ENCODE peak calls at places on chromosome 20, in six cellular contexts. L, R, K, N, H and P are unnamed samples.

GRCh38 chr20:44696315-44696714 is 18.9 kb upstream of the CCN5 start:
- DNase-seq in L (no peak), R (no peak), K (no peak), N (no peak), H (no peak), P (no peak)

GRCh38 chr20:57688864-57689263 is 21.0 kb downstream of the PMEPA1 start:
- DNase-seq in L (no peak), R (no peak), K (no peak), N (no peak), H (no peak), P (peak; percentile 58)

GRCh38 chr20:9145142-9145541 is 76.3 kb downstream of the PLCB4 start:
- DNase-seq in L (no peak), R (no peak), K (no peak), N (no peak), H (no peak), P (no peak)

GRCh38 chr20:36827541-36828279 is 48.2 kb upstream of the TLDC2 start:
- DNase-seq in L (no peak), R (no peak), K (peak; percentile 74), N (no peak), H (no peak), P (no peak)

GRCh38 chr20:10823585-10823984 is 149.8 kb upstream of the JAG1 start:
- DNase-seq in L (no peak), R (no peak), K (no peak), N (no peak), H (no peak), P (no peak)

GRCh38 chr20:41476013-41476441 is 109.4 kb upstream of the EMILIN3 start:
- DNase-seq in L (no peak), R (peak; percentile 16), K (no peak), N (no peak), H (peak; percentile 25), P (no peak)

GRCh38 chr20:50931306-50932015 is at the start of gene ADNP:
- DNase-seq in L (peak; percentile 91), R (peak; percentile 92), K (peak; percentile 66), N (peak; percentile 83), H (peak; percentile 90), P (peak; percentile 96)

GRCh38 chr20:48406462-48407235 is 421.1 kb downstream of the PREX1 start:
- DNase-seq in L (no peak), R (no peak), K (no peak), N (no peak), H (no peak), P (no peak)

DNA sequence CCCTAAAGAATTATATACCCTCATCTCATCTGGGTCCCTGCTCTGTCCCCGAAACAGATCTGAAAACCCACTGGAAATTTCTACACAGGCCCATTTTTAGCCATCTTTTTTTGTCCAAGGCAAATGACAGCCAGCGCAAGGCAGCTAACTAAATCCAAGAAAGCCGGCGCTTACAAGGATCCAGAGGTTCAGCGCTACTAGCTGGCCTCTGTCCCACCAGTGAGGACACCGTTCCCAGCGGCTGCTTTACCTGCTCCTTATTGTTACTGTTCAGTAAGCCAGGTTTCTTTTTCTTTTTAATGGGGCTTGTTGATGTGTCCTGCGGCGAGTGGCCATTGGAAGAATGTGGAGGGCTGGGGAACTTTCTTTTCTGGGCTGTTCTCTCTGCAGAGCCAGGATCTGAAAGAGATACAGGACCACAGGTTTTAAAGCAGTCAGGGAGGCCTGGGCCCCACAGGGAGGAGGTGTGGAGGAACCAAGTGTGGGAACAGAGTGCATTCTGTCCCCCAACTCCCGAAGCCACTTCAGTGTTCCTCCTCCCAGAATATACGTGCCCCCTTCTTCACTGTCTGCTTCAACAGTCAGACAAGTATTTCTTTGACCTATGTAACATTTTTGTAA is 46.6 kb downstream of the ZMYND8 start:
- DNase-seq in L (no peak), R (no peak), K (no peak), N (no peak), H (peak; percentile 74), P (no peak)
- TF ChIP-seq POLR2AphosphoS5 in L (no peak), R (no peak), K (no peak), N (no peak), H (no peak), P (no peak)

DNA sequence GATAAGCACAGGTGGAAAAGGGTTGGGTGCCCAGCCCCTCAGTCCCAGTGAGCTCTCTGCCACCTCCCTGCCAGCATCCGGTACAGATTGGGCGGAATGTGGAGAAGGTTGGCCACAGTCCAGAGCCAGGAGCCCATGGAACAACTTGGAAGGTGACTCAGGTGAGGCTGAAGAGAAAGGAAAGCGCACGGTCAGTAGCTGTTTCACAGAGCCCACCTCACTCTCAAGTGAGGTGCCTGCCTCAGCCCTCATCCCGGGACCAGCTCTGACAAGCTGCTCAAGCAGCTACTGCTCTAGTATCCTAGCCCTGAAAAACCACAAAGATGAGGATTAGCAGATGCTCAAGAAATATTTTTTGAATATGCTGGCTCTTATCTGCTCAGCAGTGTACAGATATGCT is 1.1 kb upstream of the MMP24OS start:
- DNase-seq in L (no peak), R (no peak), K (no peak), N (no peak), H (no peak), P (no peak)
- H3K27ac ChIP-seq in L (no peak overlapping the region), R (peak overlapping the region; percentile 97), K (no peak overlapping the region), N (no peak overlapping the region), H (peak overlapping the region; percentile 98), P (peak overlapping the region; percentile 99)

GRCh38 chr20:35617397-35618031 is 1.9 kb downstream of the SPAG4 start:
- DNase-seq in L (peak; percentile 54), R (peak; percentile 65), K (peak; percentile 37), N (no peak), H (peak; percentile 39), P (peak; percentile 56)
- TF ChIP-seq CTCF in L (no peak), R (peak; percentile 49), K (peak; percentile 43), N (peak; percentile 64), H (peak; percentile 42), P (peak; percentile 41)

DNA sequence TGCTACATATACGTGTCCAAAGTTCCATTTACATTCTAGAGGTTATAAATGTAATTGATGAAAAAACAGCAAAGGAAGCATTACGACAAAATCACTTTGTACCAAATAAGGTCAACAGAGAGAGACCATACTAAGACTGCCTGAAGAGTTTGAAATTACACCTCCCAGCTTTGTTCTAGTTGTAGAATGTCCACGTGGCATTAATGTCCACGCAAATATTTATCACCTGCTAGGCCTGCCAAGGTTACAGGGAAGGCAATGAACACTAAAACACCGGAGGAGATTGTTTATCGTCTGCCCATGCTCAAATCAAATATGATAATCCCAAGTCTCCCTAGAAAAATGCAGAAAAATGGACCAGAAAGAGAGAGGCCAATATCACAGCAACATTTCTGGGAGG is 6.2 kb downstream of the RALGAPA2 start:
- DNase-seq in L (no peak), R (no peak), K (no peak), N (no peak), H (no peak), P (no peak)
- TF ChIP-seq POLR2AphosphoS5 in L (no peak), R (no peak), K (no peak), N (no peak), H (no peak), P (no peak)

DNA sequence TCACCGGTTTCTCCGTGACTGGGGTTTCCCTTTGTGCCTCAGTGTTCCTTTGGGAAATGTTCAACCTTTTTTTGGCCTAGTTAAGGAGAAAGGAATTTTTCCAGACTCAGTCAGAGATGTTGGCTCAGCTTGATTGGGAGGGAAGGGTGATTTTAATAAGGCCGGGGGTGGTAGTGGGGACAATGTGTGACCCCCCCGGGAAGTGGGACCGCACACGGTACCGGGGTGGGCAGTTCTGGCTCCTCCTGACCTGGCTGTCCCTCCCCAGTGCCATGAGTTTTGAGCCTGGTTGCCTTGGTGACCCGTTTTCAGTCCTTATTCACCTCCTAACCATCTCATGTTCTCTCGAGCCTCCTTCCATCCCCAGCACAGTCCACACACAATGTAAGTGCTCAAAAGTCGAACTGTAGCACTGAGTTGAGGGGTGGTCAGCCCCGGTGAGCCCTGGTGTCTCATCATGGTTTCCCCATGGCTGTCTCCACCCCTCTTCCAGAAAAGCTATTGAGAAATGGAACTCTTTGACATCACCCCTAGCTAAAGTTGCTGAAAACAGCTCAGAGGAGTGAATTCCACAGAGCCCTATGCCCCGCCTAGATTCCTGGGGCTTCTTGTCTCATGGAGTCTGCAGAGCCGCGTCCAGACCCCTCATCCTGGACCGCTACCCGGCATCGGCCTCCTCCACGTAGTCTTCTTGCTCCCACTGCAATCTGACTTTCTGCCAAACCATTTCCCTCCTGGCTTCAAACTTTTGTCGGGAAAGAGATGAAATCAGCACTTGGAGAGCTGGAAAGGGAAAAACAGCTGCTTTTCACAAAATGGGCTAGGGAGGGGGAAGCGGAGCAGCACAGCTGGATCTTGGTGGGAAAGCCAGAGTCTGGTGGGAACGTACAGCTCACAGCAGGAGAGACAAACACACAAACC is 132.4 kb downstream of the SNX5 start:
- DNase-seq in L (no peak), R (peak; percentile 47), K (no peak), N (no peak), H (peak; percentile 48), P (no peak)
- H3K27ac ChIP-seq in L (no peak overlapping the region), R (peak overlapping the region; percentile 65), K (no peak overlapping the region), N (no peak overlapping the region), H (peak overlapping the region; percentile 84), P (peak overlapping the region; percentile 76)

GRCh38 chr20:35329435-35330139 is 37.4 kb upstream of the FAM83C start:
- DNase-seq in L (peak; percentile 63), R (peak; percentile 58), K (no peak), N (no peak), H (no peak), P (no peak)
- TF ChIP-seq CTCF in L (peak; percentile 68), R (peak; percentile 47), K (peak; percentile 66), N (peak; percentile 93), H (no peak), P (no peak)

GRCh38 chr20:1322511-1323245 is 6.3 kb downstream of the SDCBP2 start:
- DNase-seq in L (no peak), R (peak; percentile 20), K (no peak), N (no peak), H (no peak), P (no peak)
- TF ChIP-seq POLR2AphosphoS5 in L (no peak), R (peak; percentile 59), K (no peak), N (no peak), H (no peak), P (peak; percentile 91)